ENCODE peak calls at places on chromosomes 11 and 22, in ten cellular contexts. One of them, this sample, is unnamed.

GRCh38 chr22:35203583-35203982 is 53.7 kb upstream of the HMGXB4 start:
- ATAC-seq in left lung: no peak
- ATAC-seq in left cardiac atrium: no peak
- ATAC-seq in activated CD4-positive, alpha-beta T cell treated with anti-CD3 and anti-CD28 coated beads for 36 hours: no peak
- ATAC-seq in right cardiac atrium: no peak
- ATAC-seq in CD8-positive, alpha-beta T cell: no peak
- ATAC-seq in activated T-helper 17 cell treated with anti-CD3 and anti-CD28 coated beads, Interleukin-2, amount 50 U/mL, for 72 hours: no peak
- ATAC-seq in CD4-positive, CD25-positive, alpha-beta regulatory T cell: no peak
- ATAC-seq in pancreas: no peak
- ATAC-seq in GM12878: no peak
- ATAC-seq in this sample: no peak

GRCh38 chr22:23622634-23623033 is 9.5 kb downstream of the DRICH1 start:
- ATAC-seq in left lung: no peak
- ATAC-seq in left cardiac atrium: no peak
- ATAC-seq in activated CD4-positive, alpha-beta T cell treated with anti-CD3 and anti-CD28 coated beads for 36 hours: no peak
- ATAC-seq in right cardiac atrium: no peak
- ATAC-seq in CD8-positive, alpha-beta T cell: no peak
- ATAC-seq in activated T-helper 17 cell treated with anti-CD3 and anti-CD28 coated beads, Interleukin-2, amount 50 U/mL, for 72 hours: no peak
- ATAC-seq in CD4-positive, CD25-positive, alpha-beta regulatory T cell: no peak
- ATAC-seq in pancreas: no peak
- ATAC-seq in GM12878: no peak
- ATAC-seq in this sample: no peak

GRCh38 chr22:22728382-22728781 is 84.0 kb downstream of the GGTLC2 start:
- ATAC-seq in left lung: no peak
- ATAC-seq in left cardiac atrium: no peak
- ATAC-seq in activated CD4-positive, alpha-beta T cell treated with anti-CD3 and anti-CD28 coated beads for 36 hours: no peak
- ATAC-seq in right cardiac atrium: no peak
- ATAC-seq in CD8-positive, alpha-beta T cell: no peak
- ATAC-seq in activated T-helper 17 cell treated with anti-CD3 and anti-CD28 coated beads, Interleukin-2, amount 50 U/mL, for 72 hours: peak; percentile 28
- ATAC-seq in CD4-positive, CD25-positive, alpha-beta regulatory T cell: no peak
- ATAC-seq in pancreas: no peak
- ATAC-seq in GM12878: no peak
- ATAC-seq in this sample: no peak

GRCh38 chr22:43085658-43086606 is 3.3 kb downstream of the TTLL1 start:
- ATAC-seq in left lung: no peak
- ATAC-seq in left cardiac atrium: no peak
- ATAC-seq in activated CD4-positive, alpha-beta T cell treated with anti-CD3 and anti-CD28 coated beads for 36 hours: no peak
- ATAC-seq in right cardiac atrium: no peak
- ATAC-seq in CD8-positive, alpha-beta T cell: peak; percentile 27
- ATAC-seq in activated T-helper 17 cell treated with anti-CD3 and anti-CD28 coated beads, Interleukin-2, amount 50 U/mL, for 72 hours: no peak
- ATAC-seq in CD4-positive, CD25-positive, alpha-beta regulatory T cell: no peak
- ATAC-seq in pancreas: no peak
- ATAC-seq in GM12878: peak; percentile 17
- ATAC-seq in this sample: no peak

GRCh38 chr11:16099501-16099900 is 256.8 kb downstream of the SOX6 start:
- ATAC-seq in left lung: no peak
- ATAC-seq in left cardiac atrium: peak; percentile 57
- ATAC-seq in activated CD4-positive, alpha-beta T cell treated with anti-CD3 and anti-CD28 coated beads for 36 hours: no peak
- ATAC-seq in right cardiac atrium: no peak
- ATAC-seq in CD8-positive, alpha-beta T cell: no peak
- ATAC-seq in activated T-helper 17 cell treated with anti-CD3 and anti-CD28 coated beads, Interleukin-2, amount 50 U/mL, for 72 hours: no peak
- ATAC-seq in CD4-positive, CD25-positive, alpha-beta regulatory T cell: no peak
- ATAC-seq in pancreas: peak; percentile 61
- ATAC-seq in GM12878: no peak
- ATAC-seq in this sample: no peak

GRCh38 chr11:132106336-132106982 is 736.0 kb downstream of the NTM start:
- ATAC-seq in left lung: no peak
- ATAC-seq in left cardiac atrium: no peak
- ATAC-seq in activated CD4-positive, alpha-beta T cell treated with anti-CD3 and anti-CD28 coated beads for 36 hours: no peak
- ATAC-seq in right cardiac atrium: no peak
- ATAC-seq in CD8-positive, alpha-beta T cell: no peak
- ATAC-seq in activated T-helper 17 cell treated with anti-CD3 and anti-CD28 coated beads, Interleukin-2, amount 50 U/mL, for 72 hours: no peak
- ATAC-seq in CD4-positive, CD25-positive, alpha-beta regulatory T cell: no peak
- ATAC-seq in pancreas: peak; percentile 69
- ATAC-seq in GM12878: no peak
- ATAC-seq in this sample: no peak

GRCh38 chr11:34948721-34949120 is 32.3 kb downstream of the PDHX start:
- ATAC-seq in left lung: no peak
- ATAC-seq in left cardiac atrium: peak; percentile 44
- ATAC-seq in activated CD4-positive, alpha-beta T cell treated with anti-CD3 and anti-CD28 coated beads for 36 hours: no peak
- ATAC-seq in right cardiac atrium: peak; percentile 47
- ATAC-seq in CD8-positive, alpha-beta T cell: no peak
- ATAC-seq in activated T-helper 17 cell treated with anti-CD3 and anti-CD28 coated beads, Interleukin-2, amount 50 U/mL, for 72 hours: no peak
- ATAC-seq in CD4-positive, CD25-positive, alpha-beta regulatory T cell: no peak
- ATAC-seq in pancreas: peak; percentile 78
- ATAC-seq in GM12878: no peak
- ATAC-seq in this sample: no peak

GRCh38 chr11:72583177-72583553 is 91.1 kb downstream of the PDE2A start:
- ATAC-seq in left lung: no peak
- ATAC-seq in left cardiac atrium: no peak
- ATAC-seq in activated CD4-positive, alpha-beta T cell treated with anti-CD3 and anti-CD28 coated beads for 36 hours: no peak
- ATAC-seq in right cardiac atrium: no peak
- ATAC-seq in CD8-positive, alpha-beta T cell: no peak
- ATAC-seq in activated T-helper 17 cell treated with anti-CD3 and anti-CD28 coated beads, Interleukin-2, amount 50 U/mL, for 72 hours: no peak
- ATAC-seq in CD4-positive, CD25-positive, alpha-beta regulatory T cell: no peak
- ATAC-seq in pancreas: no peak
- ATAC-seq in GM12878: no peak
- ATAC-seq in this sample: no peak

GRCh38 chr11:92504004-92504403 is 279.4 kb downstream of the FAT3 start:
- ATAC-seq in left lung: no peak
- ATAC-seq in left cardiac atrium: no peak
- ATAC-seq in activated CD4-positive, alpha-beta T cell treated with anti-CD3 and anti-CD28 coated beads for 36 hours: no peak
- ATAC-seq in right cardiac atrium: no peak
- ATAC-seq in CD8-positive, alpha-beta T cell: no peak
- ATAC-seq in activated T-helper 17 cell treated with anti-CD3 and anti-CD28 coated beads, Interleukin-2, amount 50 U/mL, for 72 hours: no peak
- ATAC-seq in CD4-positive, CD25-positive, alpha-beta regulatory T cell: no peak
- ATAC-seq in pancreas: peak; percentile 55
- ATAC-seq in GM12878: no peak
- ATAC-seq in this sample: no peak

GRCh38 chr11:910044-910588 is 494 bp downstream of the CHID1 start:
- ATAC-seq in left lung: peak; percentile 7
- ATAC-seq in left cardiac atrium: peak; percentile 13
- ATAC-seq in activated CD4-positive, alpha-beta T cell treated with anti-CD3 and anti-CD28 coated beads for 36 hours: peak; percentile 28
- ATAC-seq in right cardiac atrium: peak; percentile 6
- ATAC-seq in CD8-positive, alpha-beta T cell: no peak
- ATAC-seq in activated T-helper 17 cell treated with anti-CD3 and anti-CD28 coated beads, Interleukin-2, amount 50 U/mL, for 72 hours: peak; percentile 25
- ATAC-seq in CD4-positive, CD25-positive, alpha-beta regulatory T cell: no peak
- ATAC-seq in pancreas: no peak
- ATAC-seq in GM12878: peak; percentile 51
- ATAC-seq in this sample: no peak

GRCh38 chr11:46333129-46333947 is 13.9 kb upstream of the DGKZ start:
- ATAC-seq in left lung: peak; percentile 38
- ATAC-seq in left cardiac atrium: peak; percentile 51
- ATAC-seq in activated CD4-positive, alpha-beta T cell treated with anti-CD3 and anti-CD28 coated beads for 36 hours: peak; percentile 18
- ATAC-seq in right cardiac atrium: peak; percentile 24
- ATAC-seq in CD8-positive, alpha-beta T cell: peak; percentile 6
- ATAC-seq in activated T-helper 17 cell treated with anti-CD3 and anti-CD28 coated beads, Interleukin-2, amount 50 U/mL, for 72 hours: peak; percentile 48
- ATAC-seq in CD4-positive, CD25-positive, alpha-beta regulatory T cell: peak; percentile 26
- ATAC-seq in pancreas: peak; percentile 60
- ATAC-seq in GM12878: peak; percentile 56
- ATAC-seq in this sample: peak; percentile 46

GRCh38 chr11:94147433-94147845 is 18.8 kb downstream of the PANX1 start:
- ATAC-seq in left lung: no peak
- ATAC-seq in left cardiac atrium: no peak
- ATAC-seq in activated CD4-positive, alpha-beta T cell treated with anti-CD3 and anti-CD28 coated beads for 36 hours: peak; percentile 66
- ATAC-seq in right cardiac atrium: no peak
- ATAC-seq in CD8-positive, alpha-beta T cell: peak; percentile 62
- ATAC-seq in activated T-helper 17 cell treated with anti-CD3 and anti-CD28 coated beads, Interleukin-2, amount 50 U/mL, for 72 hours: peak; percentile 77
- ATAC-seq in CD4-positive, CD25-positive, alpha-beta regulatory T cell: peak; percentile 36
- ATAC-seq in pancreas: no peak
- ATAC-seq in GM12878: peak; percentile 13
- ATAC-seq in this sample: no peak

GRCh38 chr11:111454561-111455192 is 57.5 kb downstream of the BTG4 start:
- ATAC-seq in left lung: peak; percentile 80
- ATAC-seq in left cardiac atrium: peak; percentile 14
- ATAC-seq in activated CD4-positive, alpha-beta T cell treated with anti-CD3 and anti-CD28 coated beads for 36 hours: peak; percentile 93
- ATAC-seq in right cardiac atrium: no peak
- ATAC-seq in CD8-positive, alpha-beta T cell: peak; percentile 61
- ATAC-seq in activated T-helper 17 cell treated with anti-CD3 and anti-CD28 coated beads, Interleukin-2, amount 50 U/mL, for 72 hours: peak; percentile 73
- ATAC-seq in CD4-positive, CD25-positive, alpha-beta regulatory T cell: peak; percentile 58
- ATAC-seq in pancreas: peak; percentile 40
- ATAC-seq in GM12878: peak; percentile 77
- ATAC-seq in this sample: no peak

GRCh38 chr11:46290598-46291309 is 13.3 kb downstream of the CREB3L1 start:
- ATAC-seq in left lung: peak; percentile 48
- ATAC-seq in left cardiac atrium: peak; percentile 31
- ATAC-seq in activated CD4-positive, alpha-beta T cell treated with anti-CD3 and anti-CD28 coated beads for 36 hours: no peak
- ATAC-seq in right cardiac atrium: peak; percentile 27
- ATAC-seq in CD8-positive, alpha-beta T cell: no peak
- ATAC-seq in activated T-helper 17 cell treated with anti-CD3 and anti-CD28 coated beads, Interleukin-2, amount 50 U/mL, for 72 hours: no peak
- ATAC-seq in CD4-positive, CD25-positive, alpha-beta regulatory T cell: no peak
- ATAC-seq in pancreas: peak; percentile 37
- ATAC-seq in GM12878: no peak
- ATAC-seq in this sample: peak; percentile 74

GRCh38 chr11:76997512-76997911 is 36.7 kb upstream of the B3GNT6 start:
- ATAC-seq in left lung: no peak
- ATAC-seq in left cardiac atrium: no peak
- ATAC-seq in activated CD4-positive, alpha-beta T cell treated with anti-CD3 and anti-CD28 coated beads for 36 hours: no peak
- ATAC-seq in right cardiac atrium: no peak
- ATAC-seq in CD8-positive, alpha-beta T cell: no peak
- ATAC-seq in activated T-helper 17 cell treated with anti-CD3 and anti-CD28 coated beads, Interleukin-2, amount 50 U/mL, for 72 hours: no peak
- ATAC-seq in CD4-positive, CD25-positive, alpha-beta regulatory T cell: no peak
- ATAC-seq in pancreas: no peak
- ATAC-seq in GM12878: no peak
- ATAC-seq in this sample: no peak

GRCh38 chr11:95487391-95487790 is 256.4 kb upstream of the SESN3 start:
- ATAC-seq in left lung: no peak
- ATAC-seq in left cardiac atrium: no peak
- ATAC-seq in activated CD4-positive, alpha-beta T cell treated with anti-CD3 and anti-CD28 coated beads for 36 hours: peak; percentile 99
- ATAC-seq in right cardiac atrium: no peak
- ATAC-seq in CD8-positive, alpha-beta T cell: no peak
- ATAC-seq in activated T-helper 17 cell treated with anti-CD3 and anti-CD28 coated beads, Interleukin-2, amount 50 U/mL, for 72 hours: peak; percentile 97
- ATAC-seq in CD4-positive, CD25-positive, alpha-beta regulatory T cell: no peak
- ATAC-seq in pancreas: no peak
- ATAC-seq in GM12878: peak; percentile 100
- ATAC-seq in this sample: no peak

GRCh38 chr22:28329582-28330073 is 350.0 kb downstream of the TTC28 start:
- ATAC-seq in left lung: no peak
- ATAC-seq in left cardiac atrium: peak; percentile 22
- ATAC-seq in activated CD4-positive, alpha-beta T cell treated with anti-CD3 and anti-CD28 coated beads for 36 hours: no peak
- ATAC-seq in right cardiac atrium: peak; percentile 75
- ATAC-seq in CD8-positive, alpha-beta T cell: no peak
- ATAC-seq in activated T-helper 17 cell treated with anti-CD3 and anti-CD28 coated beads, Interleukin-2, amount 50 U/mL, for 72 hours: no peak
- ATAC-seq in CD4-positive, CD25-positive, alpha-beta regulatory T cell: no peak
- ATAC-seq in pancreas: no peak
- ATAC-seq in GM12878: no peak
- ATAC-seq in this sample: peak; percentile 70

GRCh38 chr11:72624496-72625201 is 49.6 kb downstream of the PDE2A start:
- ATAC-seq in left lung: peak; percentile 50
- ATAC-seq in left cardiac atrium: peak; percentile 58
- ATAC-seq in activated CD4-positive, alpha-beta T cell treated with anti-CD3 and anti-CD28 coated beads for 36 hours: peak; percentile 76
- ATAC-seq in right cardiac atrium: peak; percentile 47
- ATAC-seq in CD8-positive, alpha-beta T cell: no peak
- ATAC-seq in activated T-helper 17 cell treated with anti-CD3 and anti-CD28 coated beads, Interleukin-2, amount 50 U/mL, for 72 hours: peak; percentile 61
- ATAC-seq in CD4-positive, CD25-positive, alpha-beta regulatory T cell: peak; percentile 25
- ATAC-seq in pancreas: peak; percentile 14
- ATAC-seq in GM12878: no peak
- ATAC-seq in this sample: peak; percentile 60

GRCh38 chr11:59766542-59766941 is 11.4 kb downstream of the STX3 start:
- ATAC-seq in left lung: no peak
- ATAC-seq in left cardiac atrium: peak; percentile 74
- ATAC-seq in activated CD4-positive, alpha-beta T cell treated with anti-CD3 and anti-CD28 coated beads for 36 hours: no peak
- ATAC-seq in right cardiac atrium: peak; percentile 30
- ATAC-seq in CD8-positive, alpha-beta T cell: no peak
- ATAC-seq in activated T-helper 17 cell treated with anti-CD3 and anti-CD28 coated beads, Interleukin-2, amount 50 U/mL, for 72 hours: no peak
- ATAC-seq in CD4-positive, CD25-positive, alpha-beta regulatory T cell: no peak
- ATAC-seq in pancreas: peak; percentile 84
- ATAC-seq in GM12878: no peak
- ATAC-seq in this sample: no peak

GRCh38 chr11:75073459-75074190 is 23.1 kb downstream of the OR2AT4 start:
- ATAC-seq in left lung: no peak
- ATAC-seq in left cardiac atrium: no peak
- ATAC-seq in activated CD4-positive, alpha-beta T cell treated with anti-CD3 and anti-CD28 coated beads for 36 hours: no peak
- ATAC-seq in right cardiac atrium: no peak
- ATAC-seq in CD8-positive, alpha-beta T cell: no peak
- ATAC-seq in activated T-helper 17 cell treated with anti-CD3 and anti-CD28 coated beads, Interleukin-2, amount 50 U/mL, for 72 hours: no peak
- ATAC-seq in CD4-positive, CD25-positive, alpha-beta regulatory T cell: no peak
- ATAC-seq in pancreas: no peak
- ATAC-seq in GM12878: peak; percentile 35
- ATAC-seq in this sample: no peak

GRCh38 chr11:44088377-44088776 is 7.1 kb upstream of the EXT2 start:
- ATAC-seq in left lung: no peak
- ATAC-seq in left cardiac atrium: no peak
- ATAC-seq in activated CD4-positive, alpha-beta T cell treated with anti-CD3 and anti-CD28 coated beads for 36 hours: peak; percentile 39
- ATAC-seq in right cardiac atrium: no peak
- ATAC-seq in CD8-positive, alpha-beta T cell: no peak
- ATAC-seq in activated T-helper 17 cell treated with anti-CD3 and anti-CD28 coated beads, Interleukin-2, amount 50 U/mL, for 72 hours: peak; percentile 37
- ATAC-seq in CD4-positive, CD25-positive, alpha-beta regulatory T cell: no peak
- ATAC-seq in pancreas: no peak
- ATAC-seq in GM12878: no peak
- ATAC-seq in this sample: no peak